ENCODE peak calls at places on chromosome 4, in six cellular contexts. T is neuronal stem cell, V is IMR-90, A is mesenchymal stem cell, W is trophoblast cell, H is H1. E is an unnamed sample.

GRCh38 chr4:117010695-117011094 is 74.7 kb downstream of the TRAM1L1 start:
- DNase-seq in W (no peak), A (peak; percentile 1), V (no peak), T (no peak), H (no peak), E (no peak)

GRCh38 chr4:176066757-176067156 is 1.1 kb downstream of the WDR17 start:
- DNase-seq in V (no peak), H (no peak), A (no peak), T (no peak), W (no peak), E (no peak)

GRCh38 chr4:3440979-3441500 is 728 bp upstream of the HGFAC start:
- DNase-seq in A (peak; percentile 13), W (peak; percentile 14), V (no peak), H (no peak), T (no peak), E (no peak)

GRCh38 chr4:95439896-95440295 is 108.9 kb downstream of the UNC5C start:
- DNase-seq in V (no peak), H (no peak), W (no peak), A (no peak), T (no peak), E (no peak)

GRCh38 chr4:138835833-138836521 is 179.6 kb upstream of the NOCT start:
- DNase-seq in W (peak; percentile 30), H (no peak), T (no peak), V (peak; percentile 13), A (no peak), E (no peak)

GRCh38 chr4:8905236-8905772 is 33.7 kb upstream of the HMX1 start:
- DNase-seq in H (no peak), V (no peak), W (no peak), T (no peak), A (no peak), E (peak; percentile 18)

GRCh38 chr4:101944649-101945048 is 154.1 kb downstream of the BANK1 start:
- DNase-seq in V (peak; percentile 56), A (peak; percentile 66), T (no peak), H (no peak), W (no peak), E (no peak)

GRCh38 chr4:57206172-57206571 is 96.0 kb upstream of the IGFBP7 start:
- DNase-seq in A (no peak), V (no peak), W (no peak), T (no peak), H (no peak), E (no peak)

GRCh38 chr4:121728066-121728465 is 31.3 kb upstream of the ANXA5 start:
- DNase-seq in V (peak; percentile 88), W (peak; percentile 98), H (no peak), A (peak; percentile 80), T (no peak), E (no peak)

GRCh38 chr4:121953860-121954259 is 2.0 kb upstream of the TRPC3 start:
- DNase-seq in H (no peak), W (no peak), A (no peak), T (no peak), V (no peak), E (no peak)

GRCh38 chr4:54217642-54218486 is 11.2 kb upstream of the PDGFRA start:
- DNase-seq in T (peak; percentile 79), W (peak; percentile 94), H (peak; percentile 81), A (peak; percentile 87), V (peak; percentile 83), E (peak; percentile 82)

GRCh38 chr4:5142726-5143125 is 91.4 kb downstream of the STK32B start:
- DNase-seq in W (peak; percentile 37), T (peak; percentile 14), V (peak; percentile 66), H (peak; percentile 56), A (peak; percentile 47), E (peak; percentile 57)

GRCh38 chr4:182140547-182140946 is 102.7 kb upstream of the TENM3 start:
- DNase-seq in W (no peak), V (no peak), A (no peak), T (no peak), H (peak; percentile 53), E (peak; percentile 32)

GRCh38 chr4:140567722-140568121 is 1.0 kb downstream of the UCP1 start:
- DNase-seq in T (peak; percentile 12), H (peak; percentile 55), A (peak; percentile 8), W (peak; percentile 33), V (no peak), E (peak; percentile 46)

GRCh38 chr4:54233128-54233696 is 4.1 kb downstream of the PDGFRA start:
- DNase-seq in T (peak; percentile 86), A (peak; percentile 84), V (peak; percentile 85), W (peak; percentile 96), H (peak; percentile 92), E (peak; percentile 86)

GRCh38 chr4:27467351-27467750 is 606.7 kb downstream of the STIM2 start:
- DNase-seq in A (no peak), V (no peak), W (no peak), H (no peak), T (no peak), E (no peak)

GRCh38 chr4:3047464-3048286 is 26.7 kb downstream of the HTT-AS start:
- DNase-seq in A (peak; percentile 64), H (peak; percentile 81), W (peak; percentile 90), V (peak; percentile 39), T (peak; percentile 37), E (peak; percentile 86)

GRCh38 chr4:179116011-179116410 is 1673.8 kb upstream of the AGA start:
- DNase-seq in A (no peak), H (no peak), T (no peak), V (peak; percentile 22), W (no peak), E (no peak)

GRCh38 chr4:137390707-137391106 is 141.6 kb downstream of the PCDH18 start:
- DNase-seq in H (no peak), V (peak; percentile 34), W (no peak), T (no peak), A (no peak), E (no peak)

GRCh38 chr4:84927428-84927827 is 39.1 kb downstream of the WDFY3 start:
- DNase-seq in T (no peak), A (no peak), V (no peak), H (no peak), W (no peak), E (no peak)

GRCh38 chr4:84177831-84178230 is 321.3 kb downstream of the NKX6-1 start:
- DNase-seq in H (no peak), W (no peak), A (no peak), T (no peak), V (no peak), E (no peak)

GRCh38 chr4:57149833-57150232 is 39.6 kb upstream of the IGFBP7 start:
- DNase-seq in A (no peak), V (no peak), W (no peak), H (no peak), T (no peak), E (no peak)

GRCh38 chr4:124515591-124515990 is 196.9 kb downstream of the ANKRD50 start:
- DNase-seq in T (no peak), H (no peak), W (no peak), V (no peak), A (no peak), E (no peak)

GRCh38 chr4:84967292-84967651 is 782 bp upstream of the WDFY3 start:
- DNase-seq in A (peak; percentile 54), T (no peak), W (no peak), H (no peak), V (peak; percentile 38), E (no peak)

GRCh38 chr4:112910109-112910736 is 139.2 kb upstream of the ANK2 start:
- DNase-seq in W (no peak), V (peak; percentile 13), A (peak; percentile 53), H (no peak), T (no peak), E (no peak)

GRCh38 chr4:101791189-101791572 is 651 bp downstream of the BANK1 start:
- DNase-seq in T (no peak), W (peak; percentile 6), V (no peak), H (no peak), A (no peak), E (no peak)

GRCh38 chr4:3829954-3830773 is 64.0 kb downstream of the ADRA2C start:
- DNase-seq in V (no peak), W (no peak), T (peak; percentile 68), H (no peak), A (no peak), E (peak; percentile 64)

GRCh38 chr4:170672571-170672970 is 582.8 kb upstream of the AADAT start:
- DNase-seq in A (peak; percentile 42), W (no peak), V (peak; percentile 8), H (no peak), T (no peak), E (no peak)

GRCh38 chr4:170671171-170671570 is 581.4 kb upstream of the AADAT start:
- DNase-seq in H (no peak), A (no peak), V (no peak), T (no peak), W (no peak), E (no peak)

GRCh38 chr4:170674176-170674575 is 584.4 kb upstream of the AADAT start:
- DNase-seq in T (no peak), H (no peak), W (no peak), A (no peak), V (peak; percentile 3), E (no peak)

DNA sequence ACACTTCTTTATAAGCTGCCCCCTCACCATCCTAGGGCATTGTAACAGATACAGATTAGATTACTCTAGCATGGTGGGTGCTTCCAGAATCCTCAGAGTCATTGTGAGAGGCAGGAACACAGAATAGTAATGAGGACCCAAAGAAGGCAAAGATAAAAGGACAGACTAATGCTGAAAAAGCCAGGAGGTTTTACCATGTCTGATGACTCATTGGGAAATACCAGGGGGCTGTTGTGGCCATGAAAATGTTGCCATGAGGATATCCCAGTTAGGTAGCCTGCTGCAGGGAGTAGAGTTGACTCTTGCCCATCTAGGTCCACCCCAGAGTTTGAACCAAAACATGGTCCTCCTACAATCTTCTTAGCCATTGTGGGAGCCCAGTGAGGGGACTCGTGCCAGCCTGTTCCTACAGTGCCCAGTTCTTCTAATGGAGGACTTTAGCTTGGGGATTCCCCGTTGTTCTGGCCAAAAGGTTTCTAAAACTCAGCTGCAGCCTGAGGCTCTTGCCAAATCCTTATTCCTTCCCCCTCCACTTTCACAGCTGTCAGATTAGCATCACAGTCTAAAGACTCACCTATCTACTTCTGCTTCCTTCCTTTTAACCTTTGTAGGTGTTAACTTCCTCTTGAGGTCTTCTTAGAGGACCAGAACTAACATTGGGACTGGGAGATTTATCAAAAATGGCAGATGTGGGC is 586.0 kb upstream of the AADAT start:
- DNase-seq in A (peak; percentile 51), T (no peak), W (no peak), H (no peak), V (peak; percentile 2), E (no peak)
- H2BK120ac ChIP-seq in A (no peak overlapping the region), T (no peak overlapping the region), W (no peak overlapping the region), H (no peak overlapping the region), V (no peak overlapping the region), E (no peak overlapping the region)

DNA sequence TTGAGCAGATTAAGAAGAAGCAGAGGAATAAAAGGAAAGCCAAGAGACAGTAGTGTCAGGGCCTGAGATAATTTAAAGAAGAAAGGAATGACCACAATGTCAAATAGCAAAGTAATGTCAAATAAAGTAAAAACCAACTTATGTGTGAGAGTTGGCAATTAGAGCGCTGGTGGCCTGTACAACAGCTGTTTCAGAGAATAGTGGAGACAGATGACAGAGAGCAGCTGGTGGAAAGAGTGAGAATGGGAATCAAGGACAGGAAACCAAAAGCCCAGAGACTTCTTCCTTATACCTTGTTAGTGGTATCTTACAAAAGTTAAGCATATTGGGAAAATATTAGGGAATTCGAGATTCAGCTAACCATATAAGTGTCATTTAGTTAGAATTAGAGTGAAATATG is 525.6 kb downstream of the CENPC start:
- DNase-seq in H (no peak), V (no peak), A (peak; percentile 64), T (no peak), W (no peak), E (no peak)
- H2AFZ ChIP-seq in H (no peak overlapping the region), V (no peak overlapping the region), A (no peak overlapping the region), T (no peak overlapping the region), W (no peak overlapping the region), E (no peak overlapping the region)

GRCh38 chr4:37976991-37977470 is 16.8 kb downstream of the PTTG2 start:
- DNase-seq in V (peak; percentile 51), W (peak; percentile 82), H (peak; percentile 86), A (peak; percentile 76), T (peak; percentile 77), E (peak; percentile 86)
- H2BK120ac ChIP-seq in V (no peak overlapping the region), W (peak overlapping the region; percentile 97), H (no peak overlapping the region), A (peak overlapping the region; percentile 94), T (no peak overlapping the region), E (peak overlapping the region; percentile 50)

GRCh38 chr4:42512226-42512625 is 114.9 kb downstream of the SHISA3 start:
- DNase-seq in H (no peak), W (no peak), V (no peak), T (no peak), A (no peak), E (no peak)
- H2AFZ ChIP-seq in H (no peak overlapping the region), W (no peak overlapping the region), V (no peak overlapping the region), T (no peak overlapping the region), A (no peak overlapping the region), E (no peak overlapping the region)